ENCODE peak calls at places on chromosomes 5 and 9, in eight cellular contexts. Z is heart left ventricle, G is A549, O is HCT116, D is HepG2, X is GM12878, R is upper lobe of left lung, J is IMR-90. U is an unnamed sample.

GRCh38 chr5:67530609-67531255 is 334.1 kb upstream of the CD180 start:
- ATAC-seq in R (no peak), G (no peak), X (no peak), O (no peak), Z (no peak), D (no peak), J (no peak), U (no peak)

GRCh38 chr5:14281746-14282181 is 138.6 kb downstream of the TRIO start:
- ATAC-seq in G (no peak), X (peak), Z (no peak), J (no peak), O (no peak), R (no peak), D (no peak), U (no peak)

GRCh38 chr9:38293022-38293421 is 99.5 kb upstream of the ALDH1B1 start:
- ATAC-seq in D (no peak), G (no peak), R (no peak), J (no peak), Z (no peak), O (no peak), X (no peak), U (no peak)

GRCh38 chr9:37011530-37011929 is 22.5 kb downstream of the PAX5 start:
- ATAC-seq in R (no peak), O (no peak), G (no peak), J (no peak), Z (no peak), X (peak), D (no peak), U (no peak)

GRCh38 chr5:117652001-117652639 is 1077.5 kb upstream of the SEMA6A start:
- ATAC-seq in R (no peak), G (no peak), J (no peak), D (no peak), X (no peak), O (no peak), Z (peak), U (no peak)

GRCh38 chr5:75366787-75367186 is 29.8 kb downstream of the HMGCR start:
- ATAC-seq in G (no peak), R (no peak), D (no peak), J (no peak), Z (no peak), X (peak), O (no peak), U (no peak)

GRCh38 chr9:7592321-7593319 is 207.0 kb downstream of the DMAC1 start:
- ATAC-seq in G (no peak), X (no peak), O (no peak), J (no peak), R (no peak), Z (no peak), D (peak), U (no peak)

GRCh38 chr5:109740329-109740728 is 50.6 kb downstream of the MAN2A1 start:
- ATAC-seq in X (peak), D (peak), J (peak), Z (peak), G (peak), O (peak), R (no peak), U (no peak)

GRCh38 chr5:178287791-178288105 is 55.1 kb upstream of the PHYKPL start:
- ATAC-seq in G (no peak), O (no peak), R (no peak), X (no peak), D (no peak), Z (peak), J (no peak), U (no peak)

GRCh38 chr9:133112361-133113026 is 8.5 kb downstream of the RALGDS start:
- ATAC-seq in R (peak), X (peak), O (no peak), J (no peak), D (no peak), G (no peak), Z (peak), U (peak)

GRCh38 chr5:130836729-130837660 is 328.1 kb downstream of the HINT1 start:
- ATAC-seq in D (peak), G (peak), O (no peak), X (peak), Z (no peak), R (peak), J (no peak), U (no peak)

GRCh38 chr9:115301581-115301980 is 183.6 kb upstream of the TNC start:
- ATAC-seq in D (no peak), J (no peak), G (no peak), X (no peak), R (no peak), O (no peak), Z (no peak), U (no peak)

GRCh38 chr5:16857635-16858034 is 78.5 kb downstream of the MYO10 start:
- ATAC-seq in G (no peak), J (peak), X (no peak), Z (no peak), R (peak), D (no peak), O (no peak), U (no peak)

GRCh38 chr9:126158591-126159519 is 167.8 kb upstream of the MVB12B start:
- ATAC-seq in D (peak), J (no peak), R (no peak), X (no peak), O (no peak), Z (no peak), G (no peak), U (no peak)

GRCh38 chr9:4622016-4622415 is 40.1 kb upstream of the PLPP6 start:
- ATAC-seq in X (no peak), D (no peak), R (no peak), G (no peak), J (no peak), O (no peak), Z (no peak), U (no peak)

GRCh38 chr5:140112685-140113179 is 1.2 kb upstream of the PURA start:
- ATAC-seq in Z (no peak), R (no peak), G (no peak), J (no peak), D (no peak), O (no peak), X (peak), U (no peak)
- H3K4me3 ChIP-seq in Z (peak), R (peak), G (no peak), J (peak), D (peak), O (peak), X (peak), U (peak)

DNA sequence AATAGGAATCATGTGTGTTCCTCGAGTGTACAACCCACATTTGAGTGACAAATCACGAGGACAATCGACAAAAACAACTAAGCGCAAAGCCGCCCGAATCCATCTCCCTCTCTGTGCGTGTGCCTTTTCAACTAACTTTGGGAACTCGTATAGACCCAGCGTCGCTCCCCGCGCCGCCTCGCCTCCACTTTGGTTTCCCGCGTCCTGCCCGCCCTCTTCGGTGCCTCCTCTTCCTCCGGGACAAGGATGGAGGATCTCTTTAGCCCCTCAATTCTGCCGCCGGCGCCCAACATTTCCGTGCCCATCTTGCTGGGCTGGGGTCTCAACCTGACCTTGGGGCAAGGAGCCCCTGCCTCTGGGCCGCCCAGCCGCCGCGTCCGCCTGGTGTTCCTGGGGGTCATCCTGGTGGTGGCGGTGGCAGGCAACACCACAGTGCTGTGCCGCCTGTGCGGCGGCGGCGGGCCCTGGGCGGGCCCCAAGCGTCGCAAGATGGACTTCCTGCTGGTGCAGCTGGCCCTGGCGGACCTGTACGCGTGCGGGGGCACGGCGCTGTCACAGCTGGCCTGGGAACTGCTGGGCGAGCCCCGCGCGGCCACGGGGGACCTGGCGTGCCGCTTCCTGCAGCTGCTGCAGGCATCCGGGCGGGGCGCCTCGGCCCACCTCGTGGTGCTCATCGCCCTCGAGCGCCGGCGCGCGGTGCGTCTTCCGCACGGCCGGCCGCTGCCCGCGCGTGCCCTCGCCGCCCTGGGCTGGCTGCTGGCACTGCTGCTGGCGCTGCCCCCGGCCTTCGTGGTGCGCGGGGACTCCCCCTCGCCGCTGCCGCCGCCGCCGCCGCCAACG is at the start of gene GPR150:
- ATAC-seq in G (peak), Z (peak), J (peak), D (peak), O (no peak), R (peak), X (peak), U (peak)
- TF ChIP-seq POLR2A in G (peak), Z (no peak), J (no peak), D (no peak), O (no peak), R (no peak), X (peak), U (no peak)

GRCh38 chr9:87497604-87498045 is at the start of gene DAPK1:
- ATAC-seq in R (peak), G (peak), Z (peak), X (peak), J (peak), D (peak), O (peak), U (peak)

GRCh38 chr9:87498816-87499454 is 1.3 kb downstream of the DAPK1 start:
- ATAC-seq in J (no peak), X (peak), O (no peak), Z (no peak), G (peak), D (peak), R (no peak), U (no peak)

GRCh38 chr9:87497080-87497603 is 525 bp upstream of the DAPK1 start:
- ATAC-seq in Z (no peak), G (no peak), X (no peak), D (no peak), J (no peak), R (no peak), O (no peak), U (no peak)

GRCh38 chr9:87499455-87500015 is 1.9 kb downstream of the DAPK1 start:
- ATAC-seq in J (no peak), O (no peak), X (peak), R (no peak), G (no peak), D (no peak), Z (no peak), U (no peak)

DNA sequence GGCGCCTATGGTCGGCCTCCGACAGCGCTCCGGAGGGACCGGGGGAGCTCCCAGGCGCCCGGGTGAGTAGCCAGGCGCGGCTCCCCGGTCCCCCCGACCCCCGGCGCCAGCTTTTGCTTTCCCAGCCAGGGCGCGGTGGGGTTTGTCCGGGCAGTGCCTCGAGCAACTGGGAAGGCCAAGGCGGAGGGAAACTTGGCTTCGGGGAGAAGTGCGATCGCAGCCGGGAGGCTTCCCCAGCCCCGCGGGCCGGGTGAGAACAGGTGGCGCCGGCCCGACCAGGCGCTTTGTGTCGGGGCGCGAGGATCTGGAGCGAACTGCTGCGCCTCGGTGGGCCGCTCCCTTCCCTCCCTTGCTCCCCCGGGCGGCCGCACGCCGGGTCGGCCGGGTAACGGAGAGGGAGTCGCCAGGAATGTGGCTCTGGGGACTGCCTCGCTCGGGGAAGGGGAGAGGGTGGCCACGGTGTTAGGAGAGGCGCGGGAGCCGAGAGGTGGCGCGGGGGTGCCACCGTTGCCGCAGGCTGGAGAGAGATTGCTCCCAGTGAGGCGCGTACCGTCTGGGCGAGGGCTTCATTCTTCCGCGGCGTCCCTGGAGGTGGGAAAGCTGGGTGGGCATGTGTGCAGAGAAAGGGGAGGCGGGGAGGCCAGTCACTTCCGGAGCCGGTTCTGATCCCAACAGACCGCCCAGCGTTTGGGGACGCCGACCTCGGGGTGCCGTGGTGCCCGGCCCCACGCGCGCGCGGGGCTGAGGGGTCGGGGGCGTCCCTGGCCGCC is 564 bp downstream of the DAPK1 start:
- ATAC-seq in Z (peak), O (peak), R (peak), J (peak), X (peak), G (peak), D (peak), U (peak)
- H3K4me3 ChIP-seq in Z (peak), O (peak), R (peak), J (peak), X (peak), G (peak), D (peak), U (peak)

GRCh38 chr5:176542596-176543427 is 5.6 kb upstream of the RNF44 start:
- ATAC-seq in J (peak), R (peak), D (peak), Z (no peak), X (peak), O (peak), G (peak), U (peak)

GRCh38 chr5:176545388-176545736 is 3.8 kb upstream of the CDHR2 start:
- ATAC-seq in O (no peak), R (no peak), G (no peak), J (no peak), Z (no peak), X (no peak), D (no peak), U (no peak)

GRCh38 chr5:176542135-176542595 is 5.0 kb upstream of the RNF44 start:
- ATAC-seq in R (no peak), G (no peak), D (no peak), Z (no peak), O (no peak), J (no peak), X (peak), U (no peak)

GRCh38 chr5:176541338-176542134 is 4.3 kb upstream of the RNF44 start:
- ATAC-seq in X (no peak), J (no peak), Z (no peak), D (peak), O (no peak), R (no peak), G (no peak), U (no peak)

DNA sequence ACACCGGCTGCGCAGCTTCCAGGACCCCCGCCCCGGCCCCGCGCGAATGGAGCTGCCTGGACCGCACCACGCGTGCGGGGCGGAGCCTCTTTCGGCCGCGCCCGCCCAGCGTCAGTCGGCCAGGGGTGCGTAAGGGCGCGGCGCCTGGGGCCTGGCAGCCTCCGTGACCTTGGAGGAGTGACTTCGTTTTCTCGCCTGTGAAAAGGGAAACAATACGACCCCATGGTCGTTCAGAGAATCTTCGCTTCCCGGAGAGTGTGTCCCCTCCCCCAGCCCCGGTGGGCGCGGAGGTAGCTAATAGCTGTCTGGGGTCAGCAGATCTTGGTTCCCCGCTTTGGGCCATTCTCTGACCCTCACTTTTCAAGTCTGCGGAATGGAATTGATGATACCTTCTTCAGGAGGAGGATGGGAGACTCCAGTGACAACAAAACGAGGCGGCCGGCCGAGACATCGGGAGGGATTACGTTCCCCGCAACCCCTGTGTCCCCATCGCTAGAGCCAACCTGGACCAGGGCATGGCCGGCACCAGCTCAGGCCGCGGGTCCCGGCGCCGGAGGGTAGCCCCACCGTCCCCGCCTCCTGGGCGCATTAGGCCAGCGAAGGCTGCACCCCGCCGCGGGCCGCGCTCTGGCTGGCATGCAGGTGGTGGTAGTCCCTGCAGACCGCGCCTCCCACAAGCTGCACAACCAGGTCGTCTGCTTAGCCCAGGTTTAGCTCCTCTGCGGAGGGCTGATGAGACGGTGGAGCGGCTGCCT is 5.5 kb upstream of the CDHR2 start:
- ATAC-seq in G (peak), X (peak), O (peak), D (peak), R (peak), J (peak), Z (peak), U (peak)
- TF ChIP-seq POLR2A in G (peak), X (peak), O (peak), D (no peak), R (no peak), J (no peak), Z (peak), U (peak)

GRCh38 chr5:148156609-148157008 is 11.7 kb upstream of the SPINK14 start:
- ATAC-seq in O (no peak), D (no peak), X (no peak), Z (no peak), G (no peak), J (no peak), R (no peak), U (no peak)
- H3K4me3 ChIP-seq in O (no peak), D (no peak), X (no peak), Z (no peak), G (no peak), J (no peak), R (no peak), U (no peak)

DNA sequence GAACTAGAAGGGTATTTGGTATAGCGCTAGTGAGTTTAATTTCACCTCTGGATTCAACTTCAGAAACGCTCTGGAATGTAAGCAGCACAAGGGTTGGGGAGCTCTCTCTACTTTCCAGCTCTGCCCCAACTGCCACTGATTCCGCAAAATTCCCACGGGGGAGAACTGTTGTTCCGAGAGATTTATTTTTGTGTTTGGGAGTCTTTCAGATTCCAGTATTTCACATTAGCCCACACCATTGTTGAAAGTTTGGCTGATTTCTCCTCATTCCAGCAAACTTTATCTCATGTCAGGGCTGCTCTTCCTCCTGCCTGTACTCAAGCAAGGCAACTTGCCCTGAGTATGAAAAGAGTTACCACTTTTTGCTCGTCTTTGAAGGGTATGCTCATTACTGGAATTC is 198.5 kb upstream of the EGFLAM start:
- ATAC-seq in G (no peak), X (no peak), Z (no peak), O (no peak), D (no peak), R (no peak), J (peak), U (no peak)
- TF ChIP-seq POLR2A in G (no peak), X (no peak), Z (no peak), O (no peak), D (no peak), R (no peak), J (no peak), U (no peak)

DNA sequence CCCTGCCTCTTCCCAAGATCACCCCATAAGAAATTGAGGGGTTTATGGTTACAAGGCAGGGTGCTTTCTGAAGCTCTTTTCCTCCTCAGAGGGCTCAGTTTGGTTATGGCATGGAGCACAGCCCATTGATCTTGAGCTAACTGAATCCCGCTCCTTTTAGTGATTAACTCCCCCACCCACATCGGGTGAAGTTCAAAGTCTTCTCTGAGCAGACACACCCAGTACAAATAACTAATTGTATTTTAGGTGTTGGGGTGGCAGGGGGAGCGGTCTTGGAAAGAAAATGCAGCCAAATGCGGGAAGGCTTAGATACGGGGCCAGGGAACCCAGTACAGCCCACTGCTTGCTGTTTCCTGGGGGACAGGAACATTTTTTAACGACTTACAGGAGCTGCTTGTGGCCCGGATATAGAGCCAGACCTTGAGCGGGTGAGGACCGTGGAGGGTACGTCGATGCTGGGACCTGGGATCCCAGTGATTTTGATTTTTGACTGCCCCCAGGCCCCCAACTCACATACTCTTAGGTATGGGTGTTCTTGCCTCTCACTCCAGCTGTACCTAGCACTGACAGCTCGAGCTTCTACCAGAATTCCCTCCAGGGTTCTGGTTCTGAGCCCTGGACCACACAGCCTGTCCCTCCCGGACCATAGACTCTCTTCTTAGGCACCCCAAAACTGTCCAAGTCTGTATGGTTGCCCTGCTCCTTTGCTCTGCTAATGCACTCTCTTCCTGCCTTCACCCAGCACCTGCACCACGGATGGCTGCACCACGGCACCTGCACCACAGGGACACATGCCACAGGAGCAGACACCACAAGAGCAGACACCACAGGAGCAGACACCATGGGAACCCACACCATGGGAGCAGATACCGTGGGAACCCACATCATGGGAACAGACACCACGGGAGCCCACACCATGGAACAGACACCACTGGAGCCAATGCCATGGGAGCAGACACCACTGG is 18.3 kb upstream of the RXRA start:
- ATAC-seq in D (peak), R (no peak), X (no peak), O (no peak), Z (no peak), J (no peak), G (no peak), U (no peak)
- H3K4me3 ChIP-seq in D (no peak), R (no peak), X (no peak), O (no peak), Z (no peak), J (no peak), G (no peak), U (no peak)

U was measured in gastroesophageal sphincter.